ENCODE peak calls at places on chromosomes 7 and 10, in six cellular contexts. V is activated CD8-positive, alpha-beta memory T cell treated with anti-CD3 and anti-CD28 coated beads for 1 hour; K is amniotic epithelial cell; M is H9; I is osteocyte; B is activated T-cell treated with anti-CD3 and anti-CD28 coated beads, Interleukin-2, amount 50 U/mL, for 48 hours. N is an unnamed sample.

GRCh38 chr10:17038627-17039026 is 91.0 kb downstream of the CUBN start:
- DNase-seq in V (no peak), K (no peak), M (no peak), I (no peak), B (no peak), N (no peak)

GRCh38 chr7:108094375-108094774 is 35.8 kb downstream of the LAMB4 start:
- DNase-seq in V (no peak), K (peak; percentile 84), M (no peak), I (no peak), B (no peak), N (no peak)

GRCh38 chr10:35194906-35195305 is 68.3 kb downstream of the CREM start:
- DNase-seq in V (peak; percentile 27), K (peak; percentile 64), M (no peak), I (no peak), B (no peak), N (no peak)

GRCh38 chr7:105591522-105591921 is 10.2 kb upstream of the EFCAB10 start:
- DNase-seq in V (no peak), K (no peak), M (no peak), I (no peak), B (no peak), N (no peak)

GRCh38 chr7:6590645-6591110 is 857 bp downstream of the INTS15 start:
- DNase-seq in V (no peak), K (peak; percentile 29), M (no peak), I (no peak), B (no peak), N (no peak)

GRCh38 chr7:38398725-38399321 is 125.4 kb upstream of the TARP start:
- DNase-seq in V (no peak), K (peak; percentile 22), M (peak; percentile 45), I (no peak), B (peak; percentile 57), N (peak; percentile 4)

GRCh38 chr10:114334301-114334700 is 70.0 kb downstream of the AFAP1L2 start:
- DNase-seq in V (no peak), K (no peak), M (no peak), I (no peak), B (no peak), N (no peak)

GRCh38 chr10:36157486-36157885 is 515.4 kb upstream of the FZD8 start:
- DNase-seq in V (no peak), K (no peak), M (no peak), I (no peak), B (no peak), N (no peak)

GRCh38 chr7:126450269-126450671 is 802.5 kb downstream of the GRM8 start:
- DNase-seq in V (no peak), K (no peak), M (no peak), I (no peak), B (no peak), N (no peak)

GRCh38 chr7:5497158-5498103 is 73.8 kb upstream of the TNRC18 start:
- DNase-seq in V (no peak), K (peak; percentile 38), M (no peak), I (no peak), B (peak; percentile 43), N (no peak)

GRCh38 chr10:79046326-79046725 is 22.4 kb upstream of the ZMIZ1 start:
- DNase-seq in V (no peak), K (no peak), M (no peak), I (no peak), B (no peak), N (no peak)

GRCh38 chr10:112915590-112916572 is 34.2 kb upstream of the TCF7L2 start:
- DNase-seq in V (no peak), K (peak; percentile 34), M (no peak), I (no peak), B (no peak), N (no peak)

GRCh38 chr7:7424151-7424873 is 111.4 kb downstream of the COL28A1 start:
- DNase-seq in V (peak; percentile 1), K (peak; percentile 62), M (peak; percentile 61), I (no peak), B (peak; percentile 57), N (no peak)

GRCh38 chr10:132630156-132630555 is 92.6 kb downstream of the INPP5A start:
- DNase-seq in V (no peak), K (no peak), M (no peak), I (no peak), B (no peak), N (no peak)

GRCh38 chr7:1611708-1612241 is 41.9 kb upstream of the PSMG3 start:
- DNase-seq in V (no peak), K (peak; percentile 82), M (no peak), I (peak; percentile 84), B (no peak), N (peak; percentile 7)

GRCh38 chr7:154503962-154504550 is 451.9 kb downstream of the DPP6 start:
- DNase-seq in V (no peak), K (peak; percentile 24), M (no peak), I (no peak), B (no peak), N (no peak)

GRCh38 chr10:123287594-123288247 is 133.5 kb downstream of the BUB3 start:
- DNase-seq in V (no peak), K (peak; percentile 15), M (no peak), I (no peak), B (peak; percentile 56), N (no peak)

GRCh38 chr7:7731732-7732131 is 13.3 kb upstream of the RPA3 start:
- DNase-seq in V (no peak), K (peak; percentile 31), M (no peak), I (no peak), B (no peak), N (no peak)

GRCh38 chr7:17069146-17069545 is 187.4 kb upstream of the AGR3 start:
- DNase-seq in V (no peak), K (no peak), M (no peak), I (no peak), B (no peak), N (no peak)

GRCh38 chr10:87504307-87504666 is 406 bp upstream of the MINPP1 start:
- DNase-seq in V (no peak), K (no peak), M (no peak), I (no peak), B (no peak), N (no peak)

GRCh38 chr10:113001599-113002448 is 51.8 kb downstream of the TCF7L2 start:
- DNase-seq in V (no peak), K (no peak), M (no peak), I (no peak), B (no peak), N (no peak)

GRCh38 chr7:142870147-142870559 is 15.3 kb downstream of the EPHB6 start:
- DNase-seq in V (no peak), K (no peak), M (peak; percentile 12), I (peak; percentile 60), B (peak; percentile 7), N (no peak)

GRCh38 chr7:54814401-54814800 is 55.4 kb upstream of the SEC61G start:
- DNase-seq in V (no peak), K (no peak), M (no peak), I (no peak), B (no peak), N (no peak)

GRCh38 chr10:5975641-5976473 is 1.5 kb downstream of the IL15RA start:
- DNase-seq in V (no peak), K (peak; percentile 11), M (no peak), I (peak; percentile 71), B (peak; percentile 77), N (no peak)

GRCh38 chr7:95915731-95916130 is 143.4 kb downstream of the DYNC1I1 start:
- DNase-seq in V (no peak), K (no peak), M (no peak), I (no peak), B (no peak), N (no peak)

GRCh38 chr10:112706580-112706979 is 243.5 kb upstream of the TCF7L2 start:
- DNase-seq in V (no peak), K (no peak), M (no peak), I (no peak), B (no peak), N (no peak)

GRCh38 chr7:151632750-151633515 is 113.2 kb upstream of the RHEB start:
- DNase-seq in V (no peak), K (peak; percentile 23), M (peak; percentile 65), I (no peak), B (peak; percentile 72), N (peak; percentile 21)

GRCh38 chr10:29688230-29688634 is 53.5 kb upstream of the SVIL start:
- DNase-seq in V (no peak), K (no peak), M (peak; percentile 79), I (peak; percentile 66), B (no peak), N (no peak)

GRCh38 chr10:119308089-119308488 is 100.7 kb downstream of the GRK5 start:
- DNase-seq in V (no peak), K (no peak), M (no peak), I (no peak), B (no peak), N (no peak)

GRCh38 chr7:82678716-82679115 is 235.1 kb upstream of the CACNA2D1 start:
- DNase-seq in V (no peak), K (no peak), M (no peak), I (no peak), B (no peak), N (no peak)

GRCh38 chr10:63935705-63936104 is 414.5 kb downstream of the REEP3 start:
- DNase-seq in V (no peak), K (no peak), M (no peak), I (no peak), B (no peak), N (no peak)

N was measured in cerebellar nuclear complex.